ENCODE peak calls at places on chromosomes 6 and 20, in seven cellular contexts. E is heart left ventricle, L is tibial artery, T is heart right ventricle, X is mammary epithelial cell, W is GM12864, V is GM12865. H is an unnamed sample.
A peak's percentile ranks its signal among the peaks of the same experiment; 100 is the strongest.

GRCh38 chr6:79544299-79544927 is 7.2 kb upstream of the LCA5 start:
- DNase-seq in V (peak; percentile 81), L (no peak), X (peak; percentile 54), E (no peak), W (peak; percentile 39), T (no peak), H (no peak)

GRCh38 chr20:47703748-47704147 is 81.5 kb downstream of the SULF2 start:
- DNase-seq in L (no peak), X (no peak), E (no peak), V (no peak), T (no peak), W (no peak), H (no peak)

GRCh38 chr6:17454316-17455005 is 61.1 kb downstream of the CAP2 start:
- DNase-seq in T (no peak), X (no peak), E (no peak), V (no peak), L (no peak), W (no peak), H (no peak)

GRCh38 chr6:148523551-148523950 is 180.9 kb downstream of the SASH1 start:
- DNase-seq in E (no peak), T (no peak), L (no peak), V (no peak), X (no peak), W (no peak), H (no peak)

GRCh38 chr6:139308936-139309603 is 17.3 kb upstream of the TXLNB start:
- DNase-seq in T (peak; percentile 23), W (no peak), X (peak; percentile 40), L (peak; percentile 26), E (no peak), V (no peak), H (no peak)

GRCh38 chr6:119077643-119078448 is 618 bp downstream of the FAM184A start:
- DNase-seq in T (peak; percentile 11), V (peak; percentile 31), W (no peak), X (peak; percentile 18), E (peak; percentile 20), L (peak; percentile 41), H (peak; percentile 30)

GRCh38 chr6:112571486-112571885 is 224.4 kb downstream of the RFPL4B start:
- DNase-seq in V (no peak), E (peak; percentile 23), T (peak; percentile 19), X (no peak), W (no peak), L (peak; percentile 23), H (no peak)

GRCh38 chr20:57620274-57620990 is at the start of gene ZBP1:
- DNase-seq in W (peak; percentile 88), E (no peak), L (no peak), T (no peak), V (peak; percentile 93), X (no peak), H (peak; percentile 85)

GRCh38 chr6:1860756-1861369 is 251.1 kb downstream of the FOXC1 start:
- DNase-seq in V (peak; percentile 5), T (no peak), X (no peak), L (no peak), W (no peak), E (no peak), H (peak; percentile 37)

GRCh38 chr20:2314759-2315439 is 19.1 kb downstream of the TGM3 start:
- DNase-seq in L (peak; percentile 58), W (no peak), V (no peak), E (peak; percentile 50), X (peak; percentile 81), T (peak; percentile 42), H (no peak)

GRCh38 chr20:37042986-37043972 is 52.5 kb downstream of the RBL1 start:
- DNase-seq in L (no peak), T (no peak), W (peak; percentile 84), V (peak; percentile 91), X (no peak), E (no peak), H (peak; percentile 38)

GRCh38 chr6:86629123-86629522 is 308.2 kb upstream of the HTR1E start:
- DNase-seq in T (no peak), V (no peak), X (no peak), W (no peak), E (no peak), L (no peak), H (no peak)

GRCh38 chr6:37177083-37177949 is 7.4 kb downstream of the PIM1 start:
- DNase-seq in E (no peak), L (no peak), X (no peak), W (no peak), V (no peak), T (no peak), H (no peak)

GRCh38 chr6:82331031-82331773 is 32.4 kb upstream of the TPBG start:
- DNase-seq in V (peak; percentile 42), X (peak; percentile 92), L (no peak), E (no peak), W (no peak), T (no peak), H (no peak)

GRCh38 chr6:7448232-7448631 is 58.6 kb downstream of the RIOK1 start:
- DNase-seq in X (no peak), T (no peak), W (no peak), L (no peak), V (no peak), E (no peak), H (no peak)

GRCh38 chr6:41846666-41847237 is 48.4 kb downstream of the USP49 start:
- DNase-seq in V (peak; percentile 73), L (peak; percentile 58), W (peak; percentile 34), E (peak; percentile 65), X (peak; percentile 98), T (peak; percentile 83), H (peak; percentile 70)

GRCh38 chr6:156617376-156617775 is 159.8 kb upstream of the ARID1B start:
- DNase-seq in L (no peak), W (no peak), V (no peak), E (no peak), X (no peak), T (no peak), H (no peak)

GRCh38 chr20:20782747-20783146 is 70.3 kb upstream of the RALGAPA2 start:
- DNase-seq in W (no peak), V (no peak), X (no peak), T (no peak), L (no peak), E (no peak), H (no peak)

DNA sequence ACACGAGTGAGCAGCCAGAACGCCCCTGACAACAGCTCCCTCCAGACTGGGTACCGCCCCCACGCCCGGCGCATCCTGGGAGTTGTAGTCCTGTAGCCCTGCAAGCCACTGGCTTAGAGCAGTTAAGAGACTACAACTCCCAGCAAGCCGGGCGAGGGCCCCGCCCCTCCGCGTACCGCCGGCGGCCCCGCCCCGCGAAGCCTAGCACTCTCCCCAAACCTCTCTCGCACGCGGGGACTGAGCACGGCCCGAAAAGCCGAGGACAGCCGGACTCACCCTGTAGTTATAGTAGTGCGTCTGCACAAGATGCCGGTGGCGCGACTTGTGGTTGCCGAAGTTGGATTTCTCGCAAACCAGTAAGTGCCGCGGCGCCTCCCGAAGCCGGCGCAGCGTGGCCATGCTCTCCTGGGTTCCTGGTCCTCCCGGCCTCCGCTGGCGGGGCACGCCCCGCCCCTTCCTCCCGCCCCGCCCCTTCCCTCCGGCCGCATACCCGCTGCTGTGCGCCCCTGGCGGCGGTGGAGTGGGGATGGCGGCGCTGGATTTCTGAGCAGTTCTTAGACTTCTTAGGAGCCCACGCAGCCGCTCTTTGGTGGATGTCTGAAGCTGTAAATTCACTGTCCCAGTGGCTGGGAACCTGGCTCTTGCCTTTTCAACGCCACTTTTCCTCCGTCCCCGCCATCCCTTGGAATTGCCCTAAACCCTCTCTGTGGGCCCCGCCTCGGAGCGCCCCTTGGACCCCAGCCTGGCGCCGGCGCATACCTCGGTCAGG is at the start of gene RPP40:
- DNase-seq in E (peak; percentile 97), X (peak; percentile 96), V (peak; percentile 98), W (peak; percentile 91), T (peak; percentile 98), L (peak; percentile 97), H (peak; percentile 96)
- TF ChIP-seq CTCF in E (peak; percentile 89), X (peak; percentile 58), V (peak; percentile 89), W (peak; percentile 80), T (peak; percentile 86), L (peak; percentile 75), H (peak; percentile 71)

DNA sequence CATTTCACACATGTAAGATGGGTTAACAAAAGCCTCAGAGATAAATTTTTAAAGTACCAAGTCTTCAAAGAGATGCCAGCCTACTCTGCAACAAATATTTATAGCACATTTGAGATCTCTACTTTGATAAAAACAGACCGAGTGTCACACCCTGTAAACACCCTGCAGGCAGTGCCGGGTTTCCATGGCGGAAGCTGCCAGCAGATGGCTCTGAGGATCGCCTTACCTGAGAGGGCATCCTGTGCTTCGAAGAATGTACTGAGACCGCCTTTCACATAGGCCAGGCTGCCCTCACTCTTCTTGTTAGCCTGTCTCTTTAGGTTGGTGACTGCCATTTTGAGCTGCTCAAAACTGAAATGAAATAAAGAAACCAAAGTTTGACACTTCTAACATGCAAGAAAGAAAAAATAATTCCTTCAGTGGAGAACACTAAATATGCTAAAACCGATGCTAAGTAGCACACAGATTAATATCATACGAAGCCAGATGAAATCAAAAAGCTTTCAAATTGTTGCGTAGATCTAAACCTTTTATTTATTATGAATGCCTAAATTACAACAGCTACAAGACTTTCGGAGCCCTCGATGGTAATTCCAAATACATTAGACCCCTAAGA is 39.3 kb downstream of the HUS1B start:
- DNase-seq in X (no peak), V (no peak), W (no peak), L (no peak), E (no peak), T (no peak), H (no peak)
- TF ChIP-seq CTCF in X (peak; percentile 9), V (no peak), W (no peak), L (no peak), E (no peak), T (no peak), H (no peak)

DNA sequence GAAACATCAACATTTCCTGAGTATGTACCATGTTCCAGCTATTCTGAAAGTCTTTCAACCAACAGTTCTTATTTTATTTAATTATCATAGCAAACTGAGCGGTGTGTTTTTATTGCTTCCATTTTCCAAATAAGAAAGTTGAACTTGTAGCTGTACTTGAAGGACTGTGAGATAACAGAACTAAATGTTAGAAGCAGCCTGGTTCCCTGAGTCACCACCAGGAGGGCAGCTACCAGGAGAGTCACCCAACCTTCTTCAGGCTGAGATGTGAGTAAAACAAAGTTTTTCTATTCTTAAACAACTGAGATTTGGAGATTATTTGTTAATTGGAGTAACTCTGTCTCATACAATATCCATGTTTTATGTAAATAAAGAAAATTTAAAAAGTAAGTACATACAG is 403.4 kb downstream of the PKHD1 start:
- DNase-seq in X (no peak), W (no peak), T (no peak), E (no peak), V (no peak), L (no peak), H (no peak)
- TF ChIP-seq CTCF in X (peak; percentile 37), W (peak; percentile 10), T (no peak), E (no peak), V (peak; percentile 5), L (no peak), H (no peak)

GRCh38 chr6:161918608-161919205 is 644.8 kb upstream of the AGPAT4 start:
- DNase-seq in L (no peak), X (no peak), W (no peak), T (no peak), E (no peak), V (no peak), H (no peak)

GRCh38 chr6:161924516-161925116 is 650.8 kb upstream of the AGPAT4 start:
- DNase-seq in X (no peak), E (no peak), W (no peak), V (no peak), L (no peak), T (no peak), H (no peak)

GRCh38 chr6:161921602-161922400 is 647.9 kb upstream of the AGPAT4 start:
- DNase-seq in V (no peak), E (no peak), L (no peak), T (no peak), W (no peak), X (no peak), H (no peak)

GRCh38 chr6:161919711-161920110 is 645.9 kb upstream of the AGPAT4 start:
- DNase-seq in W (no peak), V (no peak), T (no peak), X (peak; percentile 32), L (no peak), E (no peak), H (no peak)

GRCh38 chr6:161922631-161923119 is 648.8 kb upstream of the AGPAT4 start:
- DNase-seq in L (no peak), V (peak; percentile 40), E (peak; percentile 21), W (no peak), X (peak; percentile 19), T (peak; percentile 22), H (no peak)
- TF ChIP-seq CTCF in L (no peak), V (peak; percentile 14), E (peak; percentile 30), W (no peak), X (no peak), T (peak; percentile 42), H (no peak)